ENCODE peak calls at places on chromosome 13, in ten cellular contexts. I is AG09319, Q is PC-3, Y is cardiac muscle cell, P is choroid plexus epithelial cell, J is B cell, R is HFF-Myc, T is neural crest cell, B is WTC11, C is OCI-LY7. F is an unnamed sample.

GRCh38 chr13:113135281-113135760 is 12.7 kb downstream of the F10 start:
- DNase-seq in C (no peak), J (no peak), R (no peak), T (no peak), I (no peak), Q (no peak), P (no peak), B (no peak), Y (no peak), F (no peak)

GRCh38 chr13:91123456-91124127 is 223.9 kb upstream of the MIR17HG start:
- DNase-seq in P (no peak), Q (no peak), Y (peak), B (no peak), C (no peak), I (no peak), T (no peak), J (no peak), R (no peak), F (no peak)

GRCh38 chr13:24512208-24513068 is at the start of gene PARP4:
- DNase-seq in P (peak), Q (peak), C (peak), R (peak), T (peak), Y (peak), I (no peak), B (peak), J (peak), F (peak)

GRCh38 chr13:67278230-67278629 is 48.1 kb upstream of the PCDH9 start:
- DNase-seq in B (no peak), J (no peak), R (no peak), C (no peak), Y (peak), I (no peak), P (peak), T (no peak), Q (peak), F (peak)

GRCh38 chr13:46489586-46490023 is 63.4 kb upstream of the LRCH1 start:
- DNase-seq in I (peak), C (no peak), Y (peak), B (no peak), J (no peak), R (peak), P (peak), T (no peak), Q (peak), F (peak)

GRCh38 chr13:111006508-111007031 is 91.7 kb upstream of the ANKRD10 start:
- DNase-seq in R (no peak), I (peak), Y (peak), T (no peak), B (no peak), Q (no peak), J (no peak), P (peak), C (no peak), F (no peak)

GRCh38 chr13:64935441-64935840 is 2294.7 kb downstream of the PCDH9 start:
- DNase-seq in C (no peak), R (no peak), Y (no peak), I (no peak), Q (no peak), J (no peak), T (no peak), P (no peak), B (no peak), F (no peak)

GRCh38 chr13:45341799-45342584 is 1.0 kb upstream of the TPT1 start:
- DNase-seq in T (no peak), Y (peak), J (no peak), P (peak), Q (peak), B (no peak), I (no peak), C (no peak), R (no peak), F (peak)

GRCh38 chr13:25902946-25903345 is 148.9 kb downstream of the SHISA2 start:
- DNase-seq in Y (no peak), Q (no peak), R (no peak), P (peak), C (no peak), T (no peak), B (no peak), I (no peak), J (no peak), F (no peak)

GRCh38 chr13:97125051-97125809 is 96.9 kb upstream of the MBNL2 start:
- DNase-seq in Y (peak), P (peak), C (no peak), Q (peak), I (peak), T (no peak), J (no peak), B (peak), R (peak), F (peak)

GRCh38 chr13:99642006-99642405 is 140.7 kb downstream of the TM9SF2 start:
- DNase-seq in Q (no peak), J (no peak), P (no peak), I (no peak), B (no peak), Y (no peak), T (no peak), C (no peak), R (no peak), F (no peak)

GRCh38 chr13:93080166-93080565 is 146.4 kb upstream of the GPC6 start:
- DNase-seq in P (no peak), J (no peak), C (no peak), R (no peak), T (no peak), Y (no peak), B (no peak), Q (no peak), I (no peak), F (no peak)

GRCh38 chr13:80133631-80134083 is 207.3 kb downstream of the SPRY2 start:
- DNase-seq in I (no peak), R (no peak), B (no peak), J (no peak), C (no peak), Y (no peak), T (no peak), P (peak), Q (no peak), F (no peak)

GRCh38 chr13:95319551-95320274 is 18.5 kb upstream of the ABCC4 start:
- DNase-seq in Q (no peak), I (no peak), R (no peak), C (no peak), Y (no peak), J (no peak), B (no peak), P (no peak), T (no peak), F (peak)

GRCh38 chr13:27055501-27055900 is 116.1 kb downstream of the USP12 start:
- DNase-seq in P (no peak), Q (no peak), Y (no peak), J (no peak), R (no peak), I (no peak), C (no peak), T (no peak), B (no peak), F (no peak)

GRCh38 chr13:44809152-44809551 is 180.1 kb downstream of the NUFIP1 start:
- DNase-seq in C (no peak), I (no peak), B (no peak), Y (no peak), J (no peak), R (no peak), Q (no peak), T (no peak), P (no peak), F (no peak)

GRCh38 chr13:38350114-38350617 is 515 bp downstream of the UFM1 start:
- DNase-seq in I (peak), J (peak), Y (peak), C (peak), T (no peak), Q (peak), P (peak), R (no peak), B (peak), F (peak)

GRCh38 chr13:80341771-80342271 is 895 bp upstream of the SPRY2 start:
- DNase-seq in I (no peak), T (peak), C (no peak), P (peak), Q (peak), J (no peak), Y (peak), B (peak), R (no peak), F (peak)

GRCh38 chr13:40390290-40391008 is 276.0 kb downstream of the FOXO1 start:
- DNase-seq in B (no peak), Q (no peak), Y (no peak), P (no peak), J (no peak), R (no peak), I (no peak), T (no peak), C (peak), F (no peak)

GRCh38 chr13:64471916-64472315 is 2758.2 kb downstream of the PCDH9 start:
- DNase-seq in I (no peak), Y (peak), R (peak), C (no peak), J (no peak), B (no peak), P (peak), Q (peak), T (no peak), F (peak)

GRCh38 chr13:80547341-80547740 is 206.4 kb upstream of the SPRY2 start:
- DNase-seq in B (no peak), I (no peak), J (no peak), R (no peak), T (no peak), P (no peak), Y (no peak), Q (no peak), C (no peak), F (no peak)

GRCh38 chr13:107822006-107822405 is 393.3 kb downstream of the LIG4 start:
- DNase-seq in J (no peak), P (no peak), B (no peak), C (no peak), R (no peak), T (no peak), Y (no peak), I (no peak), Q (no peak), F (no peak)
- TF ChIP-seq CTCF in J (no peak), P (no peak), B (no peak), C (no peak), R (no peak), T (no peak), Y (no peak), I (no peak), Q (no peak), F (no peak)

DNA sequence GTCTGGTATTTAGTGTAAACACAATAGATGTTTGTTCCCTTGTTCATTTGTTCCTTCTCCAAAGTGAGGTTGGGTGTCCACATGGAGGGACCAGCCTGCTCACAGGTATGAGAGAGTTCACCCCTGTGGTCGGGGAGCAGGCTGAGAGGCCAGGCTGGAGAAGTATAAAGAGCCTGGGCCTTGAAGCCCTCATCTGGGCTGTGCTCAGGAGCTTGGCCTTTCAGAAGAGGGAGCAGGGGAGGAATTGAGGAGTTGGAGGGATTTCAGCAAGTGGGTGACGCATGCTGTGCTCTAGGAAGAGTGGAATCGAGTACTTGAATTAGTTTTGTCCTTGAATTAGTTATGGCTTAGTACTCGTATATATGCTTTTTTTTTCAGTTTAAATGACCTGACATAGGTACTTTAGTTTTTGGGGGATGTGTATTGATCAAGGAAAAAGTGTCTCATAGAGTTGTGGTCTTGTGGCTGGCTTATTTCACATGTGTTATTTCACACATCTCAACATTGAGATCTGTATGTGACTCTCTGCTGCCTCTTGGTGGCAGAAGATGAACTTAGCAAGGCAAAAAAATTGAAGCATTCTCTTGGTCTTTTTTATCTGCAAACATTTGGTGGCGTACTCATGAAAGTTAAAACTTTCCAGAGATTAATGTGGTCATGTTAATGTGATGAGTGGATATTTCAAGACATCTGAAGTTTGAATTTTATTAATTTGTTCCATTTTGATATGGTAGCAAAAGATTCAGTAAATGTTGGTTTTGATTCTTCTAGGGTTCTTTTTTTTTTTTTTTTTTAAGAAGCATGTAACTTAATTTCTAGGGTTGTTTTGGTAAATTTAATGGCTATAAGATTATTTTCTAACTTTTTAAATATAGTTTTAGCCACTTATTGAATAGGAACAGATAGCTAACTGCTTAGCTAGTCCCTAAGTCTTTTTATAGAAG is 54.3 kb downstream of the SLAIN1 start:
- DNase-seq in Q (peak), T (peak), P (peak), C (peak), I (peak), R (peak), B (peak), Y (peak), J (no peak), F (peak)
- TF ChIP-seq CTCF in Q (peak), T (peak), P (peak), C (peak), I (peak), R (peak), B (peak), Y (peak), J (peak), F (peak)

GRCh38 chr13:102584423-102584822 is 12.4 kb upstream of the TPP2 start:
- DNase-seq in Q (no peak), R (no peak), C (peak), I (no peak), J (no peak), B (no peak), T (no peak), P (no peak), Y (no peak), F (no peak)

GRCh38 chr13:102586615-102587014 is 10.2 kb upstream of the TPP2 start:
- DNase-seq in Y (no peak), Q (no peak), B (no peak), J (no peak), I (no peak), R (no peak), P (no peak), T (no peak), C (no peak), F (no peak)

GRCh38 chr13:102582256-102582655 is 14.5 kb upstream of the TPP2 start:
- DNase-seq in R (no peak), B (no peak), Q (no peak), T (no peak), C (no peak), P (no peak), Y (no peak), I (no peak), J (no peak), F (no peak)

GRCh38 chr13:102580552-102581169 is 16.1 kb upstream of the TPP2 start:
- DNase-seq in I (no peak), P (peak), J (no peak), Y (peak), R (no peak), B (no peak), C (peak), Q (peak), T (peak), F (peak)
- TF ChIP-seq CTCF in I (peak), P (peak), J (peak), Y (peak), R (peak), B (peak), C (peak), Q (peak), T (peak), F (peak)

GRCh38 chr13:52850396-52851152 is 2.1 kb upstream of the PCDH8 start:
- DNase-seq in C (no peak), Q (peak), R (no peak), J (no peak), I (peak), B (peak), Y (peak), T (peak), P (peak), F (peak)
- TF ChIP-seq CTCF in C (peak), Q (peak), R (peak), J (no peak), I (peak), B (peak), Y (no peak), T (peak), P (no peak), F (peak)

GRCh38 chr13:30705672-30706071 is 29.7 kb upstream of the ALOX5AP start:
- DNase-seq in J (no peak), C (no peak), Y (no peak), R (no peak), T (no peak), P (no peak), I (no peak), B (no peak), Q (peak), F (peak)
- TF ChIP-seq CTCF in J (no peak), C (no peak), Y (no peak), R (no peak), T (no peak), P (no peak), I (no peak), B (no peak), Q (no peak), F (no peak)

GRCh38 chr13:43797869-43798268 is 11.1 kb upstream of the ENOX1 start:
- DNase-seq in T (no peak), B (no peak), I (no peak), J (no peak), Q (no peak), P (peak), Y (peak), R (no peak), C (no peak), F (no peak)
- TF ChIP-seq CTCF in T (no peak), B (no peak), I (peak), J (no peak), Q (no peak), P (no peak), Y (peak), R (no peak), C (no peak), F (no peak)

GRCh38 chr13:51221674-51222509 is at the start of gene FAM124A:
- DNase-seq in P (peak), Y (peak), R (no peak), J (no peak), B (peak), T (no peak), C (peak), I (no peak), Q (peak), F (peak)
- TF ChIP-seq CTCF in P (no peak), Y (no peak), R (peak), J (no peak), B (no peak), T (peak), C (no peak), I (peak), Q (no peak), F (peak)

DNA sequence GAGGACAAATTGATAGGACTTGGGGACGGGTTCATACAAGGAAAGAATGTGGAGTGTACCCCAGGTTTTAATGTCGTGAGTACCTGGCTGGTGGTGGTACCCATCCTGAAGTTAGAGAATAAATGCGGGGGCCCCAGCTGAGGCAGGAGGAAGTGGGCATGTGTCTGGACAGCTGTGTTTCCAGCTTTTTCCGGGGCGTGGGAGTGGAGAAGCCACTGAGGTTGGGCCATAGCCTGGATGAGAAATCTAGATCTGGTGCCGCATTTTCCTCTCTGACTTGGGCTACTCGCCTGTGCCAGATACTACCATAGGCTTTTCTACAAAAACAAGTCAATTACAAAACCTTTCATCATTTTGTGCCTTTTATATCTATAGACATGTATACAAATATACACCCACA is 147.4 kb downstream of the STK24 start:
- DNase-seq in J (no peak), Q (no peak), I (no peak), B (no peak), T (no peak), P (no peak), R (no peak), C (no peak), Y (no peak), F (no peak)
- TF ChIP-seq CTCF in J (no peak), Q (no peak), I (no peak), B (no peak), T (no peak), P (no peak), R (no peak), C (no peak), Y (no peak), F (no peak)